ENCODE peak calls at places on chromosomes 5 and 9, in nine cellular contexts. One of them, this sample, is unnamed.

GRCh38 chr5:15026944-15027343 is 155.4 kb upstream of the ANKH start:
- DNase-seq in A549: no peak
- DNase-seq in stomach: no peak
- DNase-seq in SK-N-SH: no peak
- DNase-seq in transverse colon: no peak
- DNase-seq in K562: no peak
- DNase-seq in H1: no peak
- DNase-seq in upper lobe of left lung: no peak
- DNase-seq in ovary: no peak
- DNase-seq in this sample: no peak

GRCh38 chr9:129406278-129407225 is 214.3 kb downstream of the C9orf50 start:
- DNase-seq in transverse colon: peak; percentile 85
- DNase-seq in A549: peak; percentile 62
- DNase-seq in upper lobe of left lung: no peak
- DNase-seq in stomach: peak; percentile 67
- DNase-seq in ovary: no peak
- DNase-seq in H1: no peak
- DNase-seq in K562: peak; percentile 96
- DNase-seq in SK-N-SH: no peak
- DNase-seq in this sample: no peak

GRCh38 chr5:32297181-32298055 is 15.3 kb downstream of the MTMR12 start:
- DNase-seq in transverse colon: peak; percentile 25
- DNase-seq in upper lobe of left lung: no peak
- DNase-seq in A549: no peak
- DNase-seq in H1: no peak
- DNase-seq in K562: peak; percentile 14
- DNase-seq in stomach: no peak
- DNase-seq in SK-N-SH: no peak
- DNase-seq in ovary: no peak
- DNase-seq in this sample: no peak

GRCh38 chr5:116409591-116410296 is 164.9 kb downstream of the SEMA6A start:
- DNase-seq in ovary: no peak
- DNase-seq in SK-N-SH: no peak
- DNase-seq in transverse colon: no peak
- DNase-seq in upper lobe of left lung: no peak
- DNase-seq in K562: no peak
- DNase-seq in H1: no peak
- DNase-seq in stomach: no peak
- DNase-seq in A549: no peak
- DNase-seq in this sample: no peak

GRCh38 chr5:134510970-134511795 is 14.3 kb upstream of the JADE2 start:
- DNase-seq in transverse colon: no peak
- DNase-seq in ovary: no peak
- DNase-seq in stomach: no peak
- DNase-seq in A549: no peak
- DNase-seq in upper lobe of left lung: peak; percentile 27
- DNase-seq in SK-N-SH: no peak
- DNase-seq in H1: peak; percentile 78
- DNase-seq in K562: no peak
- DNase-seq in this sample: no peak

GRCh38 chr9:112890106-112891081 is at the start of gene SLC46A2:
- DNase-seq in H1: no peak
- DNase-seq in ovary: no peak
- DNase-seq in stomach: peak; percentile 34
- DNase-seq in transverse colon: no peak
- DNase-seq in upper lobe of left lung: peak; percentile 77
- DNase-seq in SK-N-SH: peak; percentile 73
- DNase-seq in A549: no peak
- DNase-seq in K562: no peak
- DNase-seq in this sample: no peak

GRCh38 chr5:77426670-77427069 is 65.4 kb downstream of the WDR41 start:
- DNase-seq in stomach: no peak
- DNase-seq in A549: peak; percentile 13
- DNase-seq in ovary: no peak
- DNase-seq in upper lobe of left lung: no peak
- DNase-seq in transverse colon: no peak
- DNase-seq in H1: no peak
- DNase-seq in SK-N-SH: no peak
- DNase-seq in K562: no peak
- DNase-seq in this sample: no peak

GRCh38 chr9:87963770-87964169 is 10.6 kb downstream of the CDK20 start:
- DNase-seq in A549: no peak
- DNase-seq in stomach: no peak
- DNase-seq in K562: no peak
- DNase-seq in ovary: no peak
- DNase-seq in SK-N-SH: no peak
- DNase-seq in upper lobe of left lung: no peak
- DNase-seq in transverse colon: no peak
- DNase-seq in H1: no peak
- DNase-seq in this sample: no peak

DNA sequence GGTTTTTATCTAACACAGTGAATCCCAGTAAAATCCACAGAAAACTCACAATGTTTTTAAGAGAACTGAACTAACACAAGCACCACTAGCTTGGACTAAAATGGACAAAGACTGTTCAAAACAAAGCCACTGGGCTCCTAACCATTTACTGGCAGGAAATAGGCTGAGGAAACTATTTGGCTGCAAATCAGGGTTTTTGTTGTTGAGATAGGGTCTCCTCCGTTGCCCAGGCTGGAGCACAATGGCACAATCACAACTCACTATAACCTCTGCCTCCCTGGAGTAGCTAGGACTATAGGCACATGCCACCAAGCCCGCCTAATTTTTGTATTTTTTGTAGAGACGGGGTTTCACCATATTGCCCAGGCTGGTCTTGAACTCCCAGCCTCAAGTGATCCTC is 99.7 kb downstream of the THBS4 start:
- DNase-seq in A549: no peak
- DNase-seq in stomach: no peak
- DNase-seq in SK-N-SH: no peak
- DNase-seq in ovary: no peak
- DNase-seq in H1: no peak
- DNase-seq in transverse colon: no peak
- DNase-seq in upper lobe of left lung: no peak
- DNase-seq in K562: no peak
- DNase-seq in this sample: no peak
- H3K4me1 ChIP-seq in A549: no peaks in the 10 kb centered on the region
- H3K4me1 ChIP-seq in stomach: peaks cover 8% of the 10 kb centered on the region
- H3K4me1 ChIP-seq in SK-N-SH: no peaks in the 10 kb centered on the region
- H3K4me1 ChIP-seq in ovary: peaks cover 3% of the 10 kb centered on the region
- H3K4me1 ChIP-seq in H1: peaks cover 12% of the 10 kb centered on the region
- H3K4me1 ChIP-seq in transverse colon: peaks cover 22% of the 10 kb centered on the region
- H3K4me1 ChIP-seq in upper lobe of left lung: peaks cover 4% of the 10 kb centered on the region
- H3K4me1 ChIP-seq in K562: no peaks in the 10 kb centered on the region
- H3K4me1 ChIP-seq in this sample: peaks cover 3% of the 10 kb centered on the region

GRCh38 chr5:169350759-169351240 is 49.9 kb upstream of the SLIT3 start:
- DNase-seq in stomach: no peak
- DNase-seq in H1: peak; percentile 31
- DNase-seq in transverse colon: no peak
- DNase-seq in SK-N-SH: peak; percentile 35
- DNase-seq in ovary: no peak
- DNase-seq in A549: peak; percentile 93
- DNase-seq in K562: no peak
- DNase-seq in upper lobe of left lung: no peak
- DNase-seq in this sample: no peak
- TF ChIP-seq EP300 in stomach: no peak
- TF ChIP-seq EP300 in H1: no peak
- TF ChIP-seq EP300 in transverse colon: no peak
- TF ChIP-seq EP300 in SK-N-SH: peak; percentile 100
- TF ChIP-seq EP300 in ovary: no peak
- TF ChIP-seq EP300 in A549: peak; percentile 97
- TF ChIP-seq EP300 in K562: no peak
- TF ChIP-seq EP300 in upper lobe of left lung: no peak
- TF ChIP-seq EP300 in this sample: no peak

GRCh38 chr5:179869101-179869500 is 10.5 kb upstream of the MRNIP start:
- DNase-seq in upper lobe of left lung: no peak
- DNase-seq in K562: no peak
- DNase-seq in transverse colon: no peak
- DNase-seq in SK-N-SH: peak; percentile 12
- DNase-seq in stomach: no peak
- DNase-seq in ovary: no peak
- DNase-seq in H1: no peak
- DNase-seq in A549: no peak
- DNase-seq in this sample: no peak

GRCh38 chr5:179871506-179871905 is 12.9 kb upstream of the MRNIP start:
- DNase-seq in K562: no peak
- DNase-seq in upper lobe of left lung: no peak
- DNase-seq in A549: no peak
- DNase-seq in stomach: no peak
- DNase-seq in H1: no peak
- DNase-seq in SK-N-SH: peak; percentile 14
- DNase-seq in ovary: peak; percentile 62
- DNase-seq in transverse colon: no peak
- DNase-seq in this sample: no peak

GRCh38 chr5:179869641-179870402 is 11.2 kb upstream of the MRNIP start:
- DNase-seq in ovary: no peak
- DNase-seq in K562: no peak
- DNase-seq in H1: no peak
- DNase-seq in SK-N-SH: peak; percentile 46
- DNase-seq in stomach: no peak
- DNase-seq in A549: no peak
- DNase-seq in transverse colon: no peak
- DNase-seq in upper lobe of left lung: no peak
- DNase-seq in this sample: no peak

GRCh38 chr5:179870952-179871351 is 12.3 kb upstream of the MRNIP start:
- DNase-seq in K562: no peak
- DNase-seq in SK-N-SH: no peak
- DNase-seq in upper lobe of left lung: no peak
- DNase-seq in ovary: no peak
- DNase-seq in stomach: no peak
- DNase-seq in A549: no peak
- DNase-seq in H1: no peak
- DNase-seq in transverse colon: no peak
- DNase-seq in this sample: no peak

DNA sequence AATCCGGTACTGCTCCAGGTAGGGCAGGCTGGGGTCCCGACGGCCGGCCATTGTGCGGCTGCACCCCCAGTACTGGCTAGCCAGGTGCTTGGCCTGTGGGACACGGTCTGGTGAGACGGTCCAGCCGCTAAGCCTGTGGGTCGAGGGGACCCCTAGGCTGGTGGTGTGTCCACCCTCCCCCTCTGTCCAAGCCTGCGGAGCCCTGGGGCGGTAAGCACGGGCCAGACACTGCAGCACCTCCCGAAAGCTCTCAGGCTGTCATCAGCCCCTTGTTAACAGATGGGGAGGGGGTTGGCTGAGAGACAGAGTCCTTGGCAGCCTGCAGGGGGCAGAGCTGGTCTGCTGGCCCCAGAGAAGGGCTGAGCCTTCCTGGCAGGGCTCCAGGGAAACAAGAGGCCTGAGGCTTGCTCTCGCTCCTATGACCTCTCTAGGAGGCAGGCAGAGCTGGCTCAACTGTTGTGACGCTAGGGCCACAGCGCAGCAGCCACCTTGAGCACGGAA is 11.8 kb upstream of the MRNIP start:
- DNase-seq in A549: peak; percentile 56
- DNase-seq in stomach: peak; percentile 62
- DNase-seq in K562: peak; percentile 75
- DNase-seq in transverse colon: no peak
- DNase-seq in upper lobe of left lung: no peak
- DNase-seq in SK-N-SH: peak; percentile 87
- DNase-seq in ovary: peak; percentile 74
- DNase-seq in H1: peak; percentile 43
- DNase-seq in this sample: peak; percentile 41
- H3K27ac ChIP-seq in A549: no peak overlapping the region
- H3K27ac ChIP-seq in stomach: no peak overlapping the region
- H3K27ac ChIP-seq in K562: no peak overlapping the region
- H3K27ac ChIP-seq in transverse colon: no peak overlapping the region
- H3K27ac ChIP-seq in upper lobe of left lung: no peak overlapping the region
- H3K27ac ChIP-seq in SK-N-SH: no peak overlapping the region
- H3K27ac ChIP-seq in ovary: no peak overlapping the region
- H3K27ac ChIP-seq in H1: no peak overlapping the region
- H3K27ac ChIP-seq in this sample: no peak overlapping the region

GRCh38 chr5:107464403-107464802 is 206.3 kb downstream of the EFNA5 start:
- DNase-seq in upper lobe of left lung: no peak
- DNase-seq in transverse colon: no peak
- DNase-seq in stomach: no peak
- DNase-seq in H1: no peak
- DNase-seq in A549: no peak
- DNase-seq in ovary: no peak
- DNase-seq in K562: no peak
- DNase-seq in SK-N-SH: no peak
- DNase-seq in this sample: no peak
- H3K4me1 ChIP-seq in upper lobe of left lung: no peaks in the 10 kb centered on the region
- H3K4me1 ChIP-seq in transverse colon: peaks cover 9% of the 10 kb centered on the region
- H3K4me1 ChIP-seq in stomach: peaks cover 14% of the 10 kb centered on the region
- H3K4me1 ChIP-seq in H1: peaks cover 28% of the 10 kb centered on the region
- H3K4me1 ChIP-seq in A549: peaks cover 96% of the 10 kb centered on the region
- H3K4me1 ChIP-seq in ovary: no peaks in the 10 kb centered on the region
- H3K4me1 ChIP-seq in K562: peaks cover 6% of the 10 kb centered on the region
- H3K4me1 ChIP-seq in SK-N-SH: peaks cover 5% of the 10 kb centered on the region
- H3K4me1 ChIP-seq in this sample: no peaks in the 10 kb centered on the region

GRCh38 chr5:60402161-60402785 is 297.7 kb downstream of the DEPDC1B start:
- DNase-seq in SK-N-SH: no peak
- DNase-seq in H1: no peak
- DNase-seq in stomach: no peak
- DNase-seq in K562: no peak
- DNase-seq in ovary: no peak
- DNase-seq in upper lobe of left lung: no peak
- DNase-seq in transverse colon: no peak
- DNase-seq in A549: no peak
- DNase-seq in this sample: no peak

GRCh38 chr5:60399507-60399906 is 300.5 kb downstream of the DEPDC1B start:
- DNase-seq in stomach: no peak
- DNase-seq in H1: no peak
- DNase-seq in transverse colon: no peak
- DNase-seq in SK-N-SH: no peak
- DNase-seq in K562: no peak
- DNase-seq in ovary: no peak
- DNase-seq in A549: no peak
- DNase-seq in upper lobe of left lung: no peak
- DNase-seq in this sample: no peak

GRCh38 chr5:60404171-60404570 is 295.8 kb downstream of the DEPDC1B start:
- DNase-seq in stomach: no peak
- DNase-seq in upper lobe of left lung: no peak
- DNase-seq in ovary: no peak
- DNase-seq in K562: no peak
- DNase-seq in H1: no peak
- DNase-seq in A549: no peak
- DNase-seq in transverse colon: no peak
- DNase-seq in SK-N-SH: no peak
- DNase-seq in this sample: no peak

GRCh38 chr5:60403343-60404006 is 296.5 kb downstream of the DEPDC1B start:
- DNase-seq in upper lobe of left lung: no peak
- DNase-seq in transverse colon: no peak
- DNase-seq in ovary: no peak
- DNase-seq in SK-N-SH: no peak
- DNase-seq in H1: no peak
- DNase-seq in stomach: no peak
- DNase-seq in A549: no peak
- DNase-seq in K562: no peak
- DNase-seq in this sample: no peak
- TF ChIP-seq EP300 in upper lobe of left lung: no peak
- TF ChIP-seq EP300 in transverse colon: no peak
- TF ChIP-seq EP300 in ovary: no peak
- TF ChIP-seq EP300 in SK-N-SH: no peak
- TF ChIP-seq EP300 in H1: no peak
- TF ChIP-seq EP300 in stomach: no peak
- TF ChIP-seq EP300 in A549: no peak
- TF ChIP-seq EP300 in K562: no peak
- TF ChIP-seq EP300 in this sample: no peak

This sample was measured in tibial nerve.